ENCODE peak calls at places on chromosomes 2 and 18, in four cellular contexts. Z is transverse colon, J is body of pancreas, C is K562. T is an unnamed sample.

GRCh38 chr2:218259099-218259921 is 1.5 kb upstream of the GPBAR1 start:
- DNase-seq in Z (peak), J (peak), C (no peak), T (no peak)

GRCh38 chr18:37393221-37393828 is 172.3 kb downstream of the CELF4 start:
- DNase-seq in Z (no peak), J (no peak), C (no peak), T (no peak)

GRCh38 chr18:23196119-23197004 is 61.1 kb downstream of the CABLES1 start:
- DNase-seq in Z (no peak), J (no peak), C (no peak), T (peak)

GRCh38 chr2:112541315-112542122 is 746 bp upstream of the POLR1B start:
- DNase-seq in Z (peak), J (no peak), C (peak), T (peak)

GRCh38 chr2:23502096-23502495 is 117.1 kb downstream of the KLHL29 start:
- DNase-seq in Z (no peak), J (peak), C (no peak), T (no peak)

GRCh38 chr2:109562421-109562820 is 51.3 kb downstream of the SEPTIN10 start:
- DNase-seq in Z (no peak), J (no peak), C (no peak), T (no peak)

GRCh38 chr18:42925036-42925435 is 190.4 kb downstream of the RIT2 start:
- DNase-seq in Z (no peak), J (no peak), C (no peak), T (no peak)

GRCh38 chr2:64913357-64913869 is 75.8 kb upstream of the SLC1A4 start:
- DNase-seq in Z (peak), J (peak), C (peak), T (peak)

GRCh38 chr2:167157523-167157922 is 269.2 kb downstream of the XIRP2 start:
- DNase-seq in Z (no peak), J (no peak), C (no peak), T (no peak)

GRCh38 chr2:145356046-145356445 is 836.1 kb upstream of the ZEB2 start:
- DNase-seq in Z (no peak), J (no peak), C (no peak), T (no peak)

GRCh38 chr2:145350011-145350410 is 830.1 kb upstream of the ZEB2 start:
- DNase-seq in Z (no peak), J (peak), C (no peak), T (no peak)

GRCh38 chr2:145352499-145352898 is 832.6 kb upstream of the ZEB2 start:
- DNase-seq in Z (no peak), J (no peak), C (no peak), T (no peak)
- H3K27ac ChIP-seq in Z (no peak), J (no peak), C (no peak), T (no peak)

GRCh38 chr18:10453261-10453884 is 1.1 kb upstream of the APCDD1 start:
- DNase-seq in Z (no peak), J (no peak), C (no peak), T (no peak)

GRCh38 chr18:10456718-10457499 is 2.5 kb downstream of the APCDD1 start:
- DNase-seq in Z (no peak), J (no peak), C (no peak), T (no peak)

GRCh38 chr18:10455726-10456453 is 1.5 kb downstream of the APCDD1 start:
- DNase-seq in Z (no peak), J (no peak), C (no peak), T (peak)

GRCh38 chr18:10454800-10455550 is 540 bp downstream of the APCDD1 start:
- DNase-seq in Z (no peak), J (peak), C (no peak), T (peak)

DNA sequence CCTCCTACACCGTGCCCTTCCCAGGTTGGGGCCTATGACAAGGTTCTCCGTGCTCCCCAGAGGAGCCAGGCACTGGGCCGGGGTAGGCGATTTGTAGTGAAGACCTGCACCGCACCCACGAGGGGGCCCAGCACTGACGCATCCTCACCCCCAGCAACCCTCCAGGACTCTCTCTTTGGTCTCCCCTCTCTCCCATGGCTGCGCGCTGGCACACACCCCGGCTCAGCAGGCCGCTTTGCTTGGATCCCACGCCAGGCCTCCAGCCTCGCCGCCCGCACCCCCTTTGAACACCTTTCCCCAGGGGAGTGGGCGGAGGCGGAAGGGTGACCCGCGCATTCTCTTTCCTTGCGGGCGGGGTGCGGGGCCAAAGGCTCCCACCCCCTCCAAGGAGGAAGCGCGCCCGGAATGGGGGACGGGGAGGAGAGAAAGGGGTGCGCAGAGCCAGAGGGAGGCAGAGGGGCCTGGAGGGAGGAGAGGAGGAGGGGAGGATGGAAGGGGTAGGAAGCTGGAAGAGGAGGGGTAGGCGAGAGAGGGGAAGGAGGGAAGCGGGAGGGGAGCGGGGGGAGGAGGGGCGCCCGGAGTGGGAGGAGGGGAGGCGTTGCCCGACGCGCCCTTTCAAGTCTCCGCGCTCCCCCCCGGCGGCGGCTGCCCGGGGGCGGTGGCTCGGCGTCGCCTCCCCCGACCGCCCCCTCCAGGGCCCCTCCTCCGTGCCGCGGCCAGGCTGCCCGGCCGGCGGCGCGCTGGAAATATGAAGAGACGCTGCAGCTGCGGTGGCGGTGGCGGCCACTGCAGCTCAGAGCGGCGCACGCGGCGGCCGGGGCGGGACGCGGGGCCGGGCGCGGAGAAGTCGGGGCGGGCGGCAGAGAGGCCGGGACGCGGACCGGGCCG is at the start of gene APCDD1:
- DNase-seq in Z (peak), J (peak), C (no peak), T (peak)
- H3K27ac ChIP-seq in Z (peak), J (peak), C (no peak), T (peak)

GRCh38 chr2:68237976-68238580 is 14.3 kb downstream of the PPP3R1 start:
- DNase-seq in Z (no peak), J (no peak), C (no peak), T (no peak)
- H3K27ac ChIP-seq in Z (no peak), J (no peak), C (no peak), T (no peak)

GRCh38 chr18:45739268-45739667 is 15.3 kb downstream of the SLC14A1 start:
- DNase-seq in Z (no peak), J (no peak), C (no peak), T (no peak)
- H3K27ac ChIP-seq in Z (no peak), J (no peak), C (no peak), T (no peak)

GRCh38 chr2:58047969-58048368 is 1.4 kb downstream of the VRK2 start:
- DNase-seq in Z (no peak), J (no peak), C (peak), T (no peak)
- H3K27ac ChIP-seq in Z (peak), J (no peak), C (peak), T (no peak)

GRCh38 chr2:162318280-162319222 is at the start of gene IFIH1:
- DNase-seq in Z (peak), J (peak), C (peak), T (peak)
- H3K27ac ChIP-seq in Z (peak), J (peak), C (peak), T (no peak)

GRCh38 chr2:132275396-132275795 is 113.6 kb upstream of the ANKRD30BL start:
- DNase-seq in Z (no peak), J (no peak), C (no peak), T (no peak)
- H3K27ac ChIP-seq in Z (no peak), J (no peak), C (no peak), T (no peak)

T was measured in WERI-Rb-1.